ENCODE peak calls at places on chromosomes 6 and 20, in five cellular contexts. X is GM12878, U is HepG2, C is H1, F is GM12891. K is an unnamed sample.

GRCh38 chr6:44627091-44627878 is 239.8 kb downstream of the CDC5L start:
- DNase-seq in X (no peak), U (no peak), F (no peak), C (no peak), K (no peak)

GRCh38 chr6:151493495-151494234 is at the start of gene CCDC170:
- DNase-seq in X (no peak), U (peak), F (peak), C (no peak), K (no peak)

GRCh38 chr20:5136096-5136495 is 9.3 kb downstream of the CDS2 start:
- DNase-seq in U (no peak), C (no peak), F (no peak), X (no peak), K (no peak)

GRCh38 chr6:31568537-31568961 is 3.5 kb upstream of the LTA start:
- DNase-seq in F (no peak), C (no peak), X (peak), U (no peak), K (no peak)

GRCh38 chr6:130389142-130389541 is 23.3 kb downstream of the TMEM200A start:
- DNase-seq in X (no peak), U (no peak), C (no peak), F (no peak), K (no peak)

GRCh38 chr6:145147559-145147958 is 587.8 kb downstream of the EPM2A start:
- DNase-seq in U (no peak), F (no peak), C (no peak), X (no peak), K (no peak)

GRCh38 chr6:144314003-144314485 is 28.9 kb downstream of the UTRN start:
- DNase-seq in X (no peak), C (no peak), U (no peak), F (no peak), K (no peak)

GRCh38 chr20:64131406-64131805 is 24.0 kb upstream of the NPBWR2 start:
- DNase-seq in X (no peak), U (peak), C (no peak), F (no peak), K (peak)

GRCh38 chr6:149025061-149025460 is 278.2 kb downstream of the UST start:
- DNase-seq in C (no peak), F (no peak), U (no peak), X (no peak), K (no peak)

GRCh38 chr6:143767433-143767832 is 75.7 kb upstream of the LTV1 start:
- DNase-seq in U (no peak), X (no peak), F (no peak), C (no peak), K (no peak)

DNA sequence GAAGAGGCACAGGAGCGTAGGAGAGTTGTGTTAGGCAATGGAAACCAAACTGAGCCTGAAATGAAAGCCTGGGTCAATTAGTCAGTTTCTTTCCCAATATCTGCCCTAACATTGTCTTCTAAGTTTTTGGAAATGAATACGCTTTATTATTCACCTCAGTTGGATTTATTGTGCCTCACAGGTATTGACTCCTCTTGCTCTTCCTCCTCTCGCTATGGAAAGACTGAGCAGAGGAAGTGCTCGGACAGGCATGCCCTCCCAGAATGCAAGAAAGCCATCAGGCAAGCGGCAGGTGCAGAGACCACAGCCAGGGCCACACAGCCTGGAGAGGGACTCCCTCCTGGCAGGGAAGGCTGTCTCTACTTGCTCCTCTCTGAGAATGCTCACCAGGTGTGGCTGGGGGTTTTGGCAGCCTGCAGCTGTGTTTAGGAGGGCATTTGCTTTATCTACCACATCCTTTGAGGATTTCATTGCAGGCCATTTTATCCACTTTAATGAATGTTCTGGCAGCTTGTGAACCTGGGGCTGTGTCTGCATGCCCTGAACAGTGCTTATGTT is 100.9 kb upstream of the NEDD9 start:
- DNase-seq in X (no peak), C (no peak), U (no peak), F (no peak), K (no peak)
- TF ChIP-seq TAF1 in X (no peak), C (no peak), U (no peak), F (no peak), K (no peak)

DNA sequence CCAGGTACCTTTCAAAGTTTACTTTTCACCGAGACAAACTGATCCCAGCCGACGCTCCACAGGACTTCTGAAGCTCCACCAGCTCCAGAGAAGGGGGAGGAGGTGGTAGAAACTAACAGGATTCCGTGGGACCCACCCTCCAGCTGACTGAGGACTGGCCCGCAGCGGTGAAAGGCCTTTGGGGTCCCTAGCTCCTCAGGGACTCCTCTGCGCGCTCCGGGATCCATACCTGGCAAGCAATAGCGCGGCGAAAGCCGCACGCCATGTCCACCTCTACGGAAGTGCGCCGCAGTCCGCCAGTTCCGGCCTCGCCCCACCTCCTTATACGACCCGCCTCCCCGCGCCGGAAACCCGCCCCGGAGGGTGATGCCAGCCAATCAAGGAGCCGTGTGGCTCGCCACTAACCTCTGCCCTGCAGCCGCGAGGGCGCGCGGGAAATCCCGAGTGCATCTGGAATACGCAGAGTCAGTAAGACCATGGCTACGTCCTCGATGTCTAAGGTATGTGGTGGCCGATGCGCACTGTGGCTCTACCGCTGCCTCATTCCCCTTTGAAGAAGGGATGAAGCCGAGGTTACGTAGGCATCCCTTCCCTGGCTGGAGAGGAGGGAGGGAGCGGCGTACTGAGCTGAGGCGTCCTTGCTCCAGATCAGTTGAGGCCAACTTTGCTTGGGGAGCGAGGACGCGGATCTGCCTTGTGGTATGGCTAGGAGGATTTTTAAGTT is at the start of the genes ORC3 and RARS2:
- DNase-seq in X (peak), U (peak), F (peak), C (peak), K (peak)
- TF ChIP-seq POLR2A in X (peak), U (peak), F (peak), C (peak), K (peak)

GRCh38 chr20:13661070-13661687 is 22.4 kb upstream of the TASP1 start:
- DNase-seq in X (no peak), F (no peak), U (no peak), C (no peak), K (no peak)
- TF ChIP-seq POLR2AphosphoS5 in X (no peak), F (no peak), U (no peak), C (no peak), K (no peak)

DNA sequence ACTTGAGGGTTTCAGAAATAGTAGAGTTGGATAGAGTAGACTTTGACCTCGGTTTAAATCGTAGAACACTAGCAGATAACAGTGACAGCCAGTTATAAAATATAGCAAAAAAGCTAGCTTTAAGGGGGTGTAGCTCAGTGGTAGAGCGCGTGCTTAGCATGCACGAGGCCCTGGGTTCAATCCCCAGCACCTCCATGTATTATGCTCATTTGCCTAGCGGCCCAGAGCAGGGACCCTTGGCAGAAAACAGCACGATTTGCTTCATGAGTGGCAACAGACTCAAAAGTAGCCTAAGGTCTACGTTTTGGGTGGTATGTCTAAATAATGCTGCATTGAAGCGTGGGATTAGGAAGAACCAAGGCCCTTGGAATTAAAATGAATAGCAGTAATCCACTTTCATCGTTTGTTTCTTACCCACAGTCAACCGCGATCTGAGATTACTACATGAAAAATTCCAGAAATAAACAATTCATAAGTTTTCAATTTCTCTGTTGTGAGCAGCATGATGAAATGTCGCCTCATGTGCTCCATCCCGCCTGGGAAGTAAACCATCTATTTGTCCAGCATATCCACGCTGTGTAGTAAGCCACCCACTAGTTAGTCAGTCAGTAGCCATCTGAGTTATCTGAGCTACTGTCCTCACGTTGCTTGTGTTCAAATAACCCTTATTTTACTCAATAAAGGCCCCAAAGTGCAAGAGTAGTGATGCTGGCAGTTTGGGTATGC is 184.9 kb downstream of the GPX5 start:
- DNase-seq in C (peak), F (no peak), X (no peak), U (peak), K (no peak)
- TF ChIP-seq TAF1 in C (no peak), F (no peak), X (no peak), U (no peak), K (no peak)

DNA sequence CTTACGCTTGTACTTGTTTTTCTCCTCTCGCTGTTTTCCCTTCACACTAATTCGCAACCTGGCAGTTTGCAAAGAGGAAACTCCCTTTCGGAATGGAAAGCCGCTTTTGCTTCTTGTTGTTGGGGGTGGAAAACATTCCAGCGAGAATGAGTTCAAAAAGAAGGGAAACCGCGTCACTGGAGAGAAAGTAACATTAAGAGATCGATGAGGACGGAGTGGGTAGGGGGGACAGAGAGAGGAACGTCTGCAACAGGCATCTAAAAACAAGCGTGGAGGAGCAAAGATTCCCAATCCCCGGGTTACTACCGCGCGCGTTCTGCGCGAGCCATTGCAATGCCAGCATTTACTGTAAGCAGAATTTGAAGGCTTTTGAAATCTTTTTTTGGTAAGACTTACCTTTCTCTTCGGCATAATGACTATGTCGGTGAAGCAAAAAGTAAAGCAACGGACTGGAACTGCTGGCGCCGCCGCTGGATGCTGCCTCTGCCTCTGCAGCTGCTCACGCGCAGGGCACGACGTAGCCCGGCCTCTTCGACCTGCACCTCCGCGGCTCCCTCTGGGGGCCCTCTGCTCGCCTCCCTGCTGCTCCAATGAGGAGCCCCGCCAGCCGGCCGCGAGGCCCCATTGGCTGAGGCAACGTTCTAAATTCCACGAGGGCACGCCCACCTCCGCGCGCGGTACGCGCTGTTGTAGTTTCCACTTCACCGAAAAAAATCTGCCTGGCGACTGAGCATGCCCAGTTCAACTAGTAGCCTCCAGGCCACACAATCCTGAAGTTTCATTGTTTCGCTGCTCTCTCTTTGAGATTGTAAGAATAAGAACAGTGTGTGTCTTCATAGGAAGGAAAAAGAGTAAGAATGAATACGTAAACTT is at the start of gene HMGN3:
- DNase-seq in U (peak), C (peak), X (peak), F (peak), K (peak)
- TF ChIP-seq POLR2A in U (peak), C (peak), X (peak), F (peak), K (peak)